ENCODE peak calls at places on chromosomes 2 and 18, in six cellular contexts. One of them, this sample, is unnamed.

GRCh38 chr2:167052825-167053224 is 164.5 kb downstream of the XIRP2 start:
- DNase-seq in SK-N-SH: no peak
- DNase-seq in GM12878: no peak
- DNase-seq in K562: no peak
- DNase-seq in A549: no peak
- DNase-seq in HepG2: no peak
- DNase-seq in this sample: peak

GRCh38 chr18:27136208-27136535 is 48.9 kb downstream of the CHST9 start:
- DNase-seq in K562: no peak
- DNase-seq in SK-N-SH: no peak
- DNase-seq in A549: peak
- DNase-seq in HepG2: peak
- DNase-seq in GM12878: no peak
- DNase-seq in this sample: no peak

GRCh38 chr2:177164131-177164530 is 48.5 kb upstream of the HNRNPA3 start:
- DNase-seq in HepG2: no peak
- DNase-seq in GM12878: no peak
- DNase-seq in A549: no peak
- DNase-seq in SK-N-SH: no peak
- DNase-seq in K562: no peak
- DNase-seq in this sample: no peak

GRCh38 chr2:31011565-31011964 is 126.7 kb downstream of the GALNT14 start:
- DNase-seq in SK-N-SH: no peak
- DNase-seq in K562: no peak
- DNase-seq in GM12878: no peak
- DNase-seq in A549: no peak
- DNase-seq in HepG2: no peak
- DNase-seq in this sample: no peak

GRCh38 chr2:57528499-57528898 is 518.1 kb upstream of the VRK2 start:
- DNase-seq in K562: no peak
- DNase-seq in GM12878: no peak
- DNase-seq in A549: no peak
- DNase-seq in SK-N-SH: no peak
- DNase-seq in HepG2: no peak
- DNase-seq in this sample: no peak

GRCh38 chr2:239357954-239358754 is 42.7 kb downstream of the HDAC4 start:
- DNase-seq in GM12878: no peak
- DNase-seq in A549: no peak
- DNase-seq in HepG2: no peak
- DNase-seq in SK-N-SH: no peak
- DNase-seq in K562: no peak
- DNase-seq in this sample: peak

GRCh38 chr2:102063360-102063947 is 71.7 kb downstream of the IL1R2 start:
- DNase-seq in GM12878: no peak
- DNase-seq in K562: no peak
- DNase-seq in HepG2: no peak
- DNase-seq in SK-N-SH: no peak
- DNase-seq in A549: no peak
- DNase-seq in this sample: peak

GRCh38 chr2:162090109-162090508 is 16.1 kb upstream of the DPP4 start:
- DNase-seq in K562: no peak
- DNase-seq in SK-N-SH: no peak
- DNase-seq in A549: no peak
- DNase-seq in HepG2: no peak
- DNase-seq in GM12878: no peak
- DNase-seq in this sample: peak

GRCh38 chr2:196590286-196590685 is 49.2 kb upstream of the CCDC150 start:
- DNase-seq in K562: no peak
- DNase-seq in SK-N-SH: no peak
- DNase-seq in A549: no peak
- DNase-seq in GM12878: no peak
- DNase-seq in HepG2: no peak
- DNase-seq in this sample: peak

GRCh38 chr2:112640800-112641675 is 4.7 kb upstream of the SLC20A1 start:
- DNase-seq in K562: no peak
- DNase-seq in SK-N-SH: no peak
- DNase-seq in HepG2: no peak
- DNase-seq in GM12878: no peak
- DNase-seq in A549: no peak
- DNase-seq in this sample: peak

GRCh38 chr2:176493221-176493825 is 224.1 kb downstream of the MTX2 start:
- DNase-seq in K562: no peak
- DNase-seq in A549: no peak
- DNase-seq in SK-N-SH: no peak
- DNase-seq in GM12878: no peak
- DNase-seq in HepG2: no peak
- DNase-seq in this sample: no peak

GRCh38 chr2:218711550-218711929 is 905 bp downstream of the TTLL4 start:
- DNase-seq in HepG2: no peak
- DNase-seq in A549: no peak
- DNase-seq in GM12878: no peak
- DNase-seq in K562: no peak
- DNase-seq in SK-N-SH: peak
- DNase-seq in this sample: peak

GRCh38 chr2:16126969-16127940 is 186.9 kb downstream of the MYCN start:
- DNase-seq in K562: no peak
- DNase-seq in A549: no peak
- DNase-seq in HepG2: no peak
- DNase-seq in GM12878: no peak
- DNase-seq in SK-N-SH: no peak
- DNase-seq in this sample: no peak

GRCh38 chr2:201403904-201404303 is 46.8 kb upstream of the FLACC1 start:
- DNase-seq in A549: no peak
- DNase-seq in GM12878: no peak
- DNase-seq in K562: no peak
- DNase-seq in HepG2: no peak
- DNase-seq in SK-N-SH: no peak
- DNase-seq in this sample: peak

GRCh38 chr2:19140463-19141208 is 217.8 kb downstream of the OSR1 start:
- DNase-seq in K562: no peak
- DNase-seq in GM12878: no peak
- DNase-seq in A549: peak
- DNase-seq in SK-N-SH: no peak
- DNase-seq in HepG2: peak
- DNase-seq in this sample: peak

GRCh38 chr2:8154936-8155335 is 526.9 kb upstream of the ID2 start:
- DNase-seq in A549: no peak
- DNase-seq in GM12878: no peak
- DNase-seq in HepG2: no peak
- DNase-seq in K562: no peak
- DNase-seq in SK-N-SH: no peak
- DNase-seq in this sample: peak

GRCh38 chr2:25597881-25598280 is 75.5 kb downstream of the DTNB start:
- DNase-seq in A549: no peak
- DNase-seq in HepG2: no peak
- DNase-seq in SK-N-SH: no peak
- DNase-seq in GM12878: no peak
- DNase-seq in K562: no peak
- DNase-seq in this sample: no peak

GRCh38 chr18:47254341-47254939 is 3.0 kb upstream of the SKOR2 start:
- DNase-seq in GM12878: no peak
- DNase-seq in HepG2: peak
- DNase-seq in SK-N-SH: no peak
- DNase-seq in K562: peak
- DNase-seq in A549: no peak
- DNase-seq in this sample: peak

GRCh38 chr2:129056309-129056958 is 737.8 kb upstream of the HS6ST1 start:
- DNase-seq in A549: no peak
- DNase-seq in K562: no peak
- DNase-seq in GM12878: no peak
- DNase-seq in HepG2: no peak
- DNase-seq in SK-N-SH: no peak
- DNase-seq in this sample: no peak

GRCh38 chr2:228689049-228689448 is 507.6 kb upstream of the SPHKAP start:
- DNase-seq in SK-N-SH: peak
- DNase-seq in K562: no peak
- DNase-seq in A549: peak
- DNase-seq in HepG2: no peak
- DNase-seq in GM12878: no peak
- DNase-seq in this sample: no peak
- TF ChIP-seq SMC3 in SK-N-SH: peak
- TF ChIP-seq SMC3 in K562: no peak
- TF ChIP-seq SMC3 in A549: no peak
- TF ChIP-seq SMC3 in HepG2: no peak
- TF ChIP-seq SMC3 in GM12878: no peak
- TF ChIP-seq SMC3 in this sample: no peak

GRCh38 chr2:185979546-185980071 is 241.0 kb downstream of the FSIP2 start:
- DNase-seq in GM12878: no peak
- DNase-seq in A549: no peak
- DNase-seq in HepG2: peak
- DNase-seq in K562: no peak
- DNase-seq in SK-N-SH: no peak
- DNase-seq in this sample: no peak
- TF ChIP-seq SMC3 in GM12878: no peak
- TF ChIP-seq SMC3 in A549: no peak
- TF ChIP-seq SMC3 in HepG2: no peak
- TF ChIP-seq SMC3 in K562: no peak
- TF ChIP-seq SMC3 in SK-N-SH: peak
- TF ChIP-seq SMC3 in this sample: no peak

GRCh38 chr18:37641573-37641972 is 76.0 kb upstream of the CELF4 start:
- DNase-seq in HepG2: no peak
- DNase-seq in SK-N-SH: no peak
- DNase-seq in GM12878: no peak
- DNase-seq in K562: no peak
- DNase-seq in A549: no peak
- DNase-seq in this sample: no peak
- TF ChIP-seq SMC3 in HepG2: no peak
- TF ChIP-seq SMC3 in SK-N-SH: no peak
- TF ChIP-seq SMC3 in GM12878: no peak
- TF ChIP-seq SMC3 in K562: no peak
- TF ChIP-seq SMC3 in A549: no peak
- TF ChIP-seq SMC3 in this sample: no peak

DNA sequence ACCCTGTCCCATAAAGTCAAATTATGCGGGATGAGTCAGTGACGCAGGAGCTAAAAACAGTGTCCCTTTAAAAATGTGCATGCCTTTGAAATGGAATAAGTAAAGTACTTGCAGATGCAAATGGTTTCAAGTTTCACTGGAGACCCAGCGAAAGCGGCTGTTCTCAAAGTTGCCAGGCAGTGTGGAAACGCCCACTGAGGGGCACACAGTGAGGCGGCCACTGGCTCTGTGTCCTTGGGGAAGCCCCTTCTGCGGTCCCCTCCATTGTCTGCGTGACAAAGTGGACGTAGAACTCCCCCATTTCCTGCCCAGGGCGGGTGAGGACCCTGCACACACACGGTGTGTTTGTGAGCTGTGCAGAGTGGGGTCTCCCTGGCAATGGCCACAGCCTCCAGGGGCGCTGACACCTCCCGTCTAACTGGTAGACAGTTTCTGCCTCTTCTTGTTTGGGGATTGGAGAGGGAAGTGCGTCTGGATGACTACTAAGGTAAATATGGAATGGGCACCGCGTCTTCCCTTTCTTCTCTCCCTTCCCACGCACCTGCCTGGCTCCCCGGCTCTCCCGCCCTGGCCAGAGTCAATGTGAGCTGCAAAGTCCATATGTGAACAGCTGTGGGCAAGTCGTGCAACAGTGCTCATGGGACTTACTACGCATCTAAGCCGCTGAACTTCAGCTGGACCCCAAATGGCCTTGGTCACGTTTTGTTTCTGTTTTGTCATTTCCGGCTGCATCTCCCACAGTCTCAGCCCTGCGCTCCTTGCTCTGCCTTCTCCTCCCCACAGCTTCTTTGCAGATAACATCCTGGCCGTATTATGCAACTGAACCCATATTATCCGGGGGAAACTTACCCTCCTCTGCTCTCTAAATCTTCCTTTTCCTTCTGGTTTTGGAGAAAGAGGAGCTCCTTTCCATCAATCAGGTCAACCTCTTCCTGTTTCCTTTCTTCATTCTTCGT is 33.7 kb upstream of the ZNF516 start:
- DNase-seq in SK-N-SH: no peak
- DNase-seq in GM12878: peak
- DNase-seq in A549: no peak
- DNase-seq in K562: no peak
- DNase-seq in HepG2: peak
- DNase-seq in this sample: peak
- TF ChIP-seq SMC3 in SK-N-SH: no peak
- TF ChIP-seq SMC3 in GM12878: no peak
- TF ChIP-seq SMC3 in A549: no peak
- TF ChIP-seq SMC3 in K562: no peak
- TF ChIP-seq SMC3 in HepG2: no peak
- TF ChIP-seq SMC3 in this sample: no peak

GRCh38 chr2:207163815-207164747 is 1.7 kb downstream of the KLF7 start:
- DNase-seq in GM12878: no peak
- DNase-seq in HepG2: peak
- DNase-seq in A549: peak
- DNase-seq in K562: no peak
- DNase-seq in SK-N-SH: no peak
- DNase-seq in this sample: peak

GRCh38 chr2:207162319-207162718 is 3.4 kb downstream of the KLF7 start:
- DNase-seq in GM12878: no peak
- DNase-seq in A549: no peak
- DNase-seq in HepG2: no peak
- DNase-seq in K562: no peak
- DNase-seq in SK-N-SH: no peak
- DNase-seq in this sample: no peak

GRCh38 chr2:207161724-207162123 is 4.0 kb downstream of the KLF7 start:
- DNase-seq in HepG2: no peak
- DNase-seq in A549: peak
- DNase-seq in GM12878: no peak
- DNase-seq in K562: no peak
- DNase-seq in SK-N-SH: no peak
- DNase-seq in this sample: peak

GRCh38 chr2:207161247-207161646 is 4.5 kb downstream of the KLF7 start:
- DNase-seq in K562: no peak
- DNase-seq in GM12878: no peak
- DNase-seq in SK-N-SH: no peak
- DNase-seq in A549: no peak
- DNase-seq in HepG2: no peak
- DNase-seq in this sample: no peak

GRCh38 chr2:207163053-207163814 is 2.5 kb downstream of the KLF7 start:
- DNase-seq in A549: peak
- DNase-seq in HepG2: peak
- DNase-seq in K562: no peak
- DNase-seq in SK-N-SH: no peak
- DNase-seq in GM12878: no peak
- DNase-seq in this sample: peak
- TF ChIP-seq SMC3 in A549: no peak
- TF ChIP-seq SMC3 in HepG2: no peak
- TF ChIP-seq SMC3 in K562: no peak
- TF ChIP-seq SMC3 in SK-N-SH: peak
- TF ChIP-seq SMC3 in GM12878: no peak
- TF ChIP-seq SMC3 in this sample: no peak

GRCh38 chr18:9643549-9643948 is 29.2 kb upstream of the PPP4R1 start:
- DNase-seq in GM12878: no peak
- DNase-seq in A549: peak
- DNase-seq in K562: no peak
- DNase-seq in SK-N-SH: no peak
- DNase-seq in HepG2: peak
- DNase-seq in this sample: peak

GRCh38 chr18:9647496-9648323 is 33.4 kb upstream of the PPP4R1 start:
- DNase-seq in GM12878: peak
- DNase-seq in A549: peak
- DNase-seq in HepG2: peak
- DNase-seq in SK-N-SH: no peak
- DNase-seq in K562: no peak
- DNase-seq in this sample: no peak

GRCh38 chr18:9638886-9639285 is 24.5 kb upstream of the PPP4R1 start:
- DNase-seq in GM12878: no peak
- DNase-seq in HepG2: no peak
- DNase-seq in SK-N-SH: no peak
- DNase-seq in K562: no peak
- DNase-seq in A549: no peak
- DNase-seq in this sample: no peak

GRCh38 chr18:9648431-9649163 is 34.2 kb upstream of the PPP4R1 start:
- DNase-seq in K562: no peak
- DNase-seq in HepG2: no peak
- DNase-seq in SK-N-SH: no peak
- DNase-seq in A549: peak
- DNase-seq in GM12878: peak
- DNase-seq in this sample: no peak

GRCh38 chr18:9642799-9643445 is 28.6 kb upstream of the PPP4R1 start:
- DNase-seq in GM12878: no peak
- DNase-seq in A549: no peak
- DNase-seq in HepG2: no peak
- DNase-seq in K562: no peak
- DNase-seq in SK-N-SH: no peak
- DNase-seq in this sample: no peak
- TF ChIP-seq SMC3 in GM12878: no peak
- TF ChIP-seq SMC3 in A549: no peak
- TF ChIP-seq SMC3 in HepG2: no peak
- TF ChIP-seq SMC3 in K562: no peak
- TF ChIP-seq SMC3 in SK-N-SH: no peak
- TF ChIP-seq SMC3 in this sample: no peak